ENCODE peak calls at places on chromosome 1, in nine cellular contexts. S, V, M, E, R, P, J, O and I are unnamed samples.

GRCh38 chr1:2529776-2530500 is at the start of gene HES5:
- DNase-seq in V (no peak), O (no peak), P (no peak), E (peak), J (no peak), M (peak), R (no peak), S (no peak), I (peak)

GRCh38 chr1:236888903-236889302 is 93.8 kb downstream of the MTR start:
- DNase-seq in J (no peak), O (no peak), E (no peak), S (no peak), P (no peak), M (no peak), V (no peak), R (no peak), I (no peak)

GRCh38 chr1:235588916-235589515 is 60.6 kb downstream of the GNG4 start:
- DNase-seq in M (no peak), O (no peak), R (no peak), E (no peak), J (no peak), P (no peak), V (no peak), S (no peak), I (no peak)

GRCh38 chr1:101728029-101728428 is 268.7 kb downstream of the OLFM3 start:
- DNase-seq in P (no peak), R (no peak), S (no peak), E (no peak), V (no peak), O (no peak), J (no peak), M (no peak), I (no peak)

GRCh38 chr1:227999056-227999930 is 7.5 kb upstream of the WNT3A start:
- DNase-seq in S (peak), V (peak), J (peak), R (peak), P (no peak), M (peak), E (peak), O (peak), I (peak)

GRCh38 chr1:64882574-64883255 is 83.6 kb downstream of the JAK1 start:
- DNase-seq in E (no peak), J (no peak), S (no peak), P (no peak), M (no peak), R (no peak), O (no peak), V (no peak), I (no peak)

GRCh38 chr1:174704300-174704699 is 256.5 kb downstream of the GPR52 start:
- DNase-seq in R (no peak), S (no peak), V (no peak), M (no peak), O (no peak), J (no peak), E (no peak), P (no peak), I (no peak)

GRCh38 chr1:9472386-9473031 is 66.8 kb upstream of the SLC25A33 start:
- DNase-seq in M (no peak), O (no peak), J (no peak), E (no peak), P (no peak), R (no peak), V (no peak), S (no peak), I (peak)

GRCh38 chr1:29890201-29890959 is 654.1 kb downstream of the PTPRU start:
- DNase-seq in O (no peak), M (no peak), S (no peak), E (no peak), V (no peak), J (no peak), P (no peak), R (no peak), I (no peak)

GRCh38 chr1:169594391-169594790 is 8.1 kb upstream of the F5 start:
- DNase-seq in P (no peak), V (no peak), R (no peak), O (no peak), E (no peak), J (no peak), S (peak), M (no peak), I (no peak)

GRCh38 chr1:154270833-154271232 is 1.6 kb upstream of the HAX1 start:
- DNase-seq in V (no peak), P (no peak), E (no peak), J (no peak), S (peak), R (no peak), M (no peak), O (no peak), I (no peak)

GRCh38 chr1:246219508-246220030 is 287.5 kb downstream of the SMYD3 start:
- DNase-seq in R (no peak), O (no peak), M (no peak), P (peak), E (no peak), J (peak), S (peak), V (no peak), I (no peak)

GRCh38 chr1:46394108-46394871 is at the start of gene FAAH:
- DNase-seq in R (no peak), S (peak), J (no peak), P (peak), M (peak), E (peak), O (no peak), V (peak), I (peak)